ENCODE peak calls at places on chromosome 18, in four cellular contexts. N is activated T-cell treated with anti-CD3 and anti-CD28 coated beads, Interleukin-2, amount 50 U/mL, for 72 hours; X is DMS79 treated with DMSO at 0.1 percent for 48 hours; U is nephron progenitor cell. B is an unnamed sample.
A peak's percentile ranks its signal among the peaks of the same experiment; 100 is the strongest.

GRCh38 chr18:75063615-75064512 is 145.1 kb downstream of the PTGR3 start:
- DNase-seq in N (no peak), X (no peak), U (no peak), B (no peak)

GRCh38 chr18:76979111-76979751 is 153.4 kb downstream of the MBP start:
- DNase-seq in U (no peak), N (no peak), X (no peak), B (no peak)

GRCh38 chr18:6022089-6022444 is 126.7 kb upstream of the TMEM200C start:
- DNase-seq in U (no peak), X (no peak), N (no peak), B (no peak)

GRCh38 chr18:6054443-6054842 is 159.1 kb upstream of the TMEM200C start:
- DNase-seq in N (no peak), X (peak; percentile 93), U (no peak), B (no peak)

GRCh38 chr18:49238433-49239042 is 221.9 kb downstream of the DYM start:
- DNase-seq in X (no peak), N (peak; percentile 11), U (peak; percentile 29), B (no peak)

GRCh38 chr18:79788096-79789085 is 9.3 kb upstream of the KCNG2 start:
- DNase-seq in N (no peak), U (peak; percentile 50), X (no peak), B (peak; percentile 18)

GRCh38 chr18:49819768-49820662 is 6.7 kb upstream of the ACAA2 start:
- DNase-seq in N (peak; percentile 56), U (no peak), X (peak; percentile 94), B (no peak)

GRCh38 chr18:33755918-33756590 is 178.0 kb downstream of the ASXL3 start:
- DNase-seq in N (no peak), X (no peak), U (no peak), B (peak; percentile 34)

GRCh38 chr18:9673296-9674251 is 34.5 kb upstream of the RAB31 start:
- DNase-seq in X (no peak), N (peak; percentile 40), U (no peak), B (peak; percentile 52)

GRCh38 chr18:32831781-32832180 is 59.0 kb upstream of the KLHL14 start:
- DNase-seq in U (no peak), X (no peak), N (no peak), B (no peak)

GRCh38 chr18:26854292-26854881 is 11.1 kb downstream of the AQP4 start:
- DNase-seq in U (no peak), X (no peak), N (no peak), B (no peak)

GRCh38 chr18:48889115-48889941 is 61.4 kb downstream of the SMAD7 start:
- DNase-seq in N (no peak), X (no peak), U (peak; percentile 86), B (no peak)

GRCh38 chr18:32607816-32608215 is 137.1 kb upstream of the GAREM1 start:
- DNase-seq in N (no peak), U (no peak), X (no peak), B (no peak)

GRCh38 chr18:9130195-9130594 is 6.4 kb upstream of the ANKRD12 start:
- DNase-seq in U (no peak), N (no peak), X (no peak), B (no peak)

GRCh38 chr18:58529714-58530354 is 99.1 kb downstream of the ALPK2 start:
- DNase-seq in N (peak; percentile 67), X (peak; percentile 23), U (peak; percentile 71), B (peak; percentile 77)

GRCh38 chr18:36187826-36188721 is 777 bp downstream of the MOCOS start:
- DNase-seq in U (peak; percentile 22), X (no peak), N (no peak), B (peak; percentile 46)

GRCh38 chr18:21330122-21330701 is 88.2 kb downstream of the GREB1L start:
- DNase-seq in U (no peak), X (no peak), N (no peak), B (no peak)

GRCh38 chr18:23137788-23138216 is 2.5 kb downstream of the CABLES1 start:
- DNase-seq in U (no peak), N (no peak), X (peak; percentile 84), B (no peak)

GRCh38 chr18:56748698-56749268 is 97.6 kb downstream of the WDR7 start:
- DNase-seq in N (no peak), X (peak; percentile 53), U (peak; percentile 13), B (no peak)

GRCh38 chr18:59502222-59502898 is 143.3 kb upstream of the LMAN1 start:
- DNase-seq in U (peak; percentile 47), X (no peak), N (no peak), B (no peak)

GRCh38 chr18:7946724-7947377 is 379.7 kb downstream of the PTPRM start:
- DNase-seq in N (peak; percentile 19), X (no peak), U (peak; percentile 22), B (peak; percentile 38)

GRCh38 chr18:2588666-2589344 is 17.4 kb downstream of the NDC80 start:
- DNase-seq in N (no peak), U (no peak), X (no peak), B (no peak)

GRCh38 chr18:48711651-48712486 is 173.0 kb downstream of the CTIF start:
- DNase-seq in X (peak; percentile 25), U (peak; percentile 50), N (peak; percentile 6), B (peak; percentile 31)

GRCh38 chr18:33440011-33440383 is 524 bp downstream of the CCDC178 start:
- DNase-seq in N (no peak), X (peak; percentile 63), U (peak; percentile 64), B (no peak)

GRCh38 chr18:38575648-38576047 is 1010.0 kb upstream of the CELF4 start:
- DNase-seq in X (no peak), N (peak; percentile 2), U (no peak), B (no peak)

GRCh38 chr18:36381075-36381474 is 83.6 kb downstream of the FHOD3 start:
- DNase-seq in U (no peak), N (no peak), X (no peak), B (no peak)

GRCh38 chr18:63844254-63844653 is 43.3 kb upstream of the SERPINB2 start:
- DNase-seq in X (peak; percentile 59), N (no peak), U (no peak), B (no peak)

GRCh38 chr18:6901283-6901926 is 171.9 kb downstream of the ARHGAP28 start:
- DNase-seq in N (no peak), X (no peak), U (no peak), B (no peak)

GRCh38 chr18:35998967-35999366 is 26.5 kb downstream of the RMP24 start:
- DNase-seq in N (no peak), U (no peak), X (no peak), B (no peak)

GRCh38 chr18:11163668-11164067 is 14.3 kb upstream of the PIEZO2 start:
- DNase-seq in N (no peak), X (no peak), U (peak; percentile 57), B (peak; percentile 27)

GRCh38 chr18:52701219-52701935 is 361.4 kb downstream of the DCC start:
- DNase-seq in U (no peak), X (no peak), N (no peak), B (no peak)

GRCh38 chr18:70289351-70290330 is 796 bp downstream of the SOCS6 start:
- DNase-seq in X (peak; percentile 22), U (peak; percentile 69), N (peak; percentile 45), B (peak; percentile 64)

GRCh38 chr18:32530947-32531651 is 60.4 kb upstream of the GAREM1 start:
- DNase-seq in X (no peak), U (no peak), N (peak; percentile 14), B (no peak)

GRCh38 chr18:10745232-10745631 is 219.4 kb downstream of the NAPG start:
- DNase-seq in U (no peak), X (no peak), N (no peak), B (no peak)

GRCh38 chr18:75198046-75198445 is 10.9 kb downstream of the PTGR3 start:
- DNase-seq in N (no peak), X (no peak), U (no peak), B (no peak)

GRCh38 chr18:35524236-35524635 is 26.5 kb upstream of the INO80C start:
- DNase-seq in N (no peak), X (no peak), U (no peak), B (peak; percentile 21)

GRCh38 chr18:45774065-45774521 is 50.1 kb downstream of the SLC14A1 start:
- DNase-seq in X (no peak), U (no peak), N (no peak), B (no peak)